ENCODE peak calls at places on chromosomes 1 and 21, in four cellular contexts. E is ovary, V is smooth muscle cell of the brain vasculature, W is caudate nucleus. Z is an unnamed sample.
A peak's percentile ranks its signal among the peaks of the same experiment; 100 is the strongest.

GRCh38 chr1:16391408-16391807 is 24.4 kb downstream of the SZRD1 start:
- DNase-seq in E (no peak), V (no peak), W (no peak), Z (no peak)

GRCh38 chr1:35220976-35221375 is 28.0 kb upstream of the SFPQ start:
- DNase-seq in W (no peak), V (no peak), E (no peak), Z (no peak)

GRCh38 chr1:231639819-231640218 is 13.2 kb downstream of the DISC1 start:
- DNase-seq in W (no peak), E (no peak), V (no peak), Z (no peak)

GRCh38 chr1:16189921-16190499 is 22.4 kb downstream of the ARHGEF19 start:
- DNase-seq in V (no peak), E (no peak), W (peak; percentile 28), Z (peak; percentile 75)

GRCh38 chr1:30106125-30106524 is 617.3 kb downstream of the MATN1 start:
- DNase-seq in E (no peak), V (no peak), W (no peak), Z (no peak)

GRCh38 chr1:31704261-31705079 is 653 bp upstream of the COL16A1 start:
- DNase-seq in E (peak; percentile 67), V (no peak), W (no peak), Z (peak; percentile 36)

GRCh38 chr1:167439301-167439988 is 78.9 kb downstream of the CD247 start:
- DNase-seq in V (no peak), W (peak; percentile 21), E (no peak), Z (peak; percentile 40)

GRCh38 chr1:177282976-177283375 is 112.2 kb downstream of the BRINP2 start:
- DNase-seq in V (no peak), W (no peak), E (no peak), Z (no peak)

GRCh38 chr21:34668803-34669148 is at the start of gene CLIC6:
- DNase-seq in E (no peak), V (no peak), W (no peak), Z (no peak)

GRCh38 chr1:68528243-68528642 is 31.4 kb upstream of the DEPDC1 start:
- DNase-seq in V (no peak), W (no peak), E (no peak), Z (no peak)

GRCh38 chr1:235229868-235230267 is 68.8 kb upstream of the RBM34 start:
- DNase-seq in W (no peak), E (no peak), V (no peak), Z (no peak)

GRCh38 chr1:61448934-61449368 is 276.0 kb downstream of the TM2D1 start:
- DNase-seq in W (no peak), V (no peak), E (peak; percentile 81), Z (no peak)

GRCh38 chr1:215992620-215993019 is 425.5 kb downstream of the KCTD3 start:
- DNase-seq in W (no peak), V (no peak), E (no peak), Z (peak; percentile 9)